ENCODE peak calls at places on chromosomes 7 and 10, in ten cellular contexts. G is KG1, Z is HuH-7, J is Daoy, P is T-helper 9 cell, Y is NCI-H1436, X is fibroblast of mammary gland, C is RPMI8226, D is neural progenitor cell, I is EH. M is an unnamed sample.

GRCh38 chr10:5155951-5156350 is 29.0 kb downstream of the AKR1C8 start:
- DNase-seq in G (no peak), Z (no peak), J (no peak), P (no peak), Y (no peak), X (no peak), C (no peak), D (no peak), I (no peak), M (no peak)

GRCh38 chr10:74645681-74646080 is 180.7 kb upstream of the KAT6B start:
- DNase-seq in G (no peak), Z (no peak), J (no peak), P (no peak), Y (no peak), X (no peak), C (no peak), D (no peak), I (no peak), M (no peak)

GRCh38 chr7:83849135-83849534 is 200.2 kb upstream of the SEMA3E start:
- DNase-seq in G (no peak), Z (no peak), J (no peak), P (no peak), Y (no peak), X (peak), C (no peak), D (no peak), I (peak), M (no peak)

GRCh38 chr10:77405771-77406241 is 231.8 kb downstream of the KCNMA1 start:
- DNase-seq in G (no peak), Z (no peak), J (peak), P (no peak), Y (peak), X (peak), C (peak), D (peak), I (peak), M (no peak)

GRCh38 chr7:18590744-18591340 is 95.3 kb downstream of the HDAC9 start:
- DNase-seq in G (no peak), Z (peak), J (no peak), P (no peak), Y (no peak), X (peak), C (peak), D (peak), I (peak), M (no peak)

GRCh38 chr10:71666607-71667373 is 52.8 kb downstream of the C10orf105 start:
- DNase-seq in G (no peak), Z (no peak), J (no peak), P (no peak), Y (no peak), X (no peak), C (no peak), D (peak), I (no peak), M (no peak)

GRCh38 chr10:17660921-17661320 is 17.0 kb downstream of the STAM start:
- DNase-seq in G (no peak), Z (no peak), J (no peak), P (no peak), Y (no peak), X (no peak), C (no peak), D (no peak), I (peak), M (no peak)

GRCh38 chr7:83701744-83702143 is 52.8 kb upstream of the SEMA3E start:
- DNase-seq in G (no peak), Z (no peak), J (no peak), P (no peak), Y (no peak), X (peak), C (no peak), D (no peak), I (no peak), M (no peak)

GRCh38 chr7:92137531-92137930 is 3.3 kb upstream of the CYP51A1 start:
- DNase-seq in G (no peak), Z (no peak), J (no peak), P (no peak), Y (no peak), X (no peak), C (no peak), D (no peak), I (no peak), M (no peak)

GRCh38 chr10:119131512-119132240 is 27.8 kb downstream of the DENND10 start:
- DNase-seq in G (peak), Z (peak), J (peak), P (no peak), Y (no peak), X (peak), C (peak), D (no peak), I (peak), M (no peak)

GRCh38 chr10:118333871-118334270 is 8.3 kb downstream of the FAM204A start:
- DNase-seq in G (no peak), Z (no peak), J (no peak), P (no peak), Y (no peak), X (no peak), C (no peak), D (no peak), I (no peak), M (no peak)

GRCh38 chr10:124864421-124865193 is 63.0 kb downstream of the ABRAXAS2 start:
- DNase-seq in G (no peak), Z (peak), J (peak), P (no peak), Y (no peak), X (no peak), C (peak), D (no peak), I (peak), M (no peak)

GRCh38 chr7:20343211-20343610 is 12.5 kb downstream of the ITGB8 start:
- DNase-seq in G (no peak), Z (no peak), J (peak), P (no peak), Y (no peak), X (no peak), C (no peak), D (peak), I (no peak), M (no peak)

GRCh38 chr7:47297120-47297519 is 284.8 kb downstream of the TNS3 start:
- DNase-seq in G (no peak), Z (no peak), J (no peak), P (no peak), Y (no peak), X (no peak), C (no peak), D (no peak), I (no peak), M (no peak)

GRCh38 chr7:140082770-140083169 is 20.0 kb upstream of the PARP12 start:
- DNase-seq in G (no peak), Z (no peak), J (no peak), P (no peak), Y (no peak), X (no peak), C (no peak), D (no peak), I (no peak), M (no peak)

GRCh38 chr10:78869508-78870439 is 199.0 kb upstream of the ZMIZ1 start:
- DNase-seq in G (no peak), Z (no peak), J (no peak), P (no peak), Y (no peak), X (no peak), C (no peak), D (peak), I (no peak), M (no peak)

GRCh38 chr10:126252884-126253612 is 135.2 kb downstream of the ADAM12 start:
- DNase-seq in G (no peak), Z (no peak), J (peak), P (no peak), Y (no peak), X (peak), C (no peak), D (no peak), I (peak), M (no peak)